ENCODE peak calls at places on chromosomes 11 and 22, in six cellular contexts. A, X, B, V, S and T are unnamed samples. For H3K4me1, the result is how much of the 10 kb centered on the place peaks cover.

GRCh38 chr11:117442049-117442868 is 114.6 kb downstream of the CEP164 start:
- DNase-seq in A (no peak), X (no peak), B (no peak), V (no peak), S (no peak), T (no peak)

GRCh38 chr11:98358551-98358950 is 662.2 kb upstream of the CNTN5 start:
- DNase-seq in A (no peak), X (no peak), B (no peak), V (no peak), S (no peak), T (no peak)

GRCh38 chr22:44402196-44403111 is 89.7 kb upstream of the SHISAL1 start:
- DNase-seq in A (no peak), X (no peak), B (no peak), V (no peak), S (no peak), T (peak)

GRCh38 chr11:46858920-46859531 is 12.9 kb upstream of the CKAP5 start:
- DNase-seq in A (no peak), X (no peak), B (no peak), V (no peak), S (no peak), T (no peak)

GRCh38 chr22:31749636-31750364 is at the start of gene PRR14L:
- DNase-seq in A (peak), X (peak), B (peak), V (peak), S (peak), T (peak)

GRCh38 chr11:119518746-119519382 is 95.9 kb upstream of the THY1 start:
- DNase-seq in A (no peak), X (no peak), B (peak), V (no peak), S (no peak), T (no peak)

GRCh38 chr11:105719073-105719846 is 109.4 kb downstream of the GRIA4 start:
- DNase-seq in A (no peak), X (no peak), B (peak), V (no peak), S (peak), T (no peak)

GRCh38 chr22:28911279-28911640 is 27.9 kb downstream of the ZNRF3 start:
- DNase-seq in A (no peak), X (no peak), B (no peak), V (no peak), S (no peak), T (no peak)

GRCh38 chr11:113926273-113927183 is 21.9 kb downstream of the HTR3B start:
- DNase-seq in A (no peak), X (no peak), B (no peak), V (no peak), S (peak), T (no peak)

GRCh38 chr22:49048591-49048990 is 779.1 kb downstream of the BRD1 start:
- DNase-seq in A (no peak), X (no peak), B (no peak), V (no peak), S (no peak), T (no peak)

GRCh38 chr11:10375280-10376048 is 70.6 kb downstream of the ADM start:
- DNase-seq in A (no peak), X (no peak), B (no peak), V (no peak), S (no peak), T (no peak)

GRCh38 chr11:61080526-61080925 is 21.8 kb upstream of the CD5 start:
- DNase-seq in A (no peak), X (no peak), B (no peak), V (no peak), S (no peak), T (no peak)

GRCh38 chr11:94762208-94762607 is 5.9 kb upstream of the AMOTL1 start:
- DNase-seq in A (no peak), X (no peak), B (no peak), V (no peak), S (peak), T (no peak)

GRCh38 chr11:65611028-65611757 is 2.8 kb downstream of the MAP3K11 start:
- DNase-seq in A (peak), X (no peak), B (no peak), V (no peak), S (no peak), T (no peak)

GRCh38 chr11:63805844-63806415 is 7.3 kb upstream of the SPINDOC start:
- DNase-seq in A (no peak), X (peak), B (no peak), V (no peak), S (no peak), T (peak)

GRCh38 chr22:39430576-39431150 is 26.1 kb upstream of the MGAT3 start:
- DNase-seq in A (no peak), X (no peak), B (peak), V (no peak), S (no peak), T (no peak)

GRCh38 chr22:48953103-48953720 is 874.5 kb downstream of the BRD1 start:
- DNase-seq in A (no peak), X (peak), B (no peak), V (no peak), S (no peak), T (no peak)

GRCh38 chr11:15621565-15621964 is 506.8 kb downstream of the INSC start:
- DNase-seq in A (no peak), X (no peak), B (peak), V (no peak), S (no peak), T (no peak)

GRCh38 chr11:11978098-11978637 is 30.3 kb downstream of the DKK3 start:
- DNase-seq in A (no peak), X (peak), B (no peak), V (no peak), S (no peak), T (no peak)

GRCh38 chr11:7584910-7585309 is 71.1 kb downstream of the PPFIBP2 start:
- DNase-seq in A (no peak), X (peak), B (no peak), V (no peak), S (no peak), T (no peak)

GRCh38 chr11:86230196-86230813 is 14.2 kb upstream of the EED start:
- DNase-seq in A (no peak), X (no peak), B (no peak), V (no peak), S (no peak), T (no peak)

GRCh38 chr11:61749607-61750217 is 2.7 kb upstream of the MYRF start:
- DNase-seq in A (no peak), X (no peak), B (no peak), V (no peak), S (no peak), T (no peak)

GRCh38 chr11:126104420-126104819 is 41.8 kb upstream of the CDON start:
- DNase-seq in A (no peak), X (no peak), B (no peak), V (no peak), S (no peak), T (no peak)

GRCh38 chr11:114399903-114400221 is 449 bp downstream of the C11orf71 start:
- DNase-seq in A (peak), X (peak), B (no peak), V (peak), S (no peak), T (peak)

GRCh38 chr11:129788278-129788677 is 27.4 kb upstream of the TMEM45B start:
- DNase-seq in A (no peak), X (no peak), B (no peak), V (no peak), S (no peak), T (no peak)

GRCh38 chr11:14356342-14356741 is 2.6 kb downstream of the RRAS2 start:
- DNase-seq in A (no peak), X (no peak), B (no peak), V (no peak), S (no peak), T (no peak)

GRCh38 chr22:29031236-29031982 is 30.2 kb downstream of the C22orf31 start:
- DNase-seq in A (peak), X (peak), B (peak), V (peak), S (peak), T (peak)

GRCh38 chr22:17366830-17367229 is 2.4 kb upstream of the CECR2 start:
- DNase-seq in A (no peak), X (no peak), B (peak), V (no peak), S (peak), T (no peak)

GRCh38 chr11:47111318-47111804 is 65.3 kb downstream of the ARFGAP2 start:
- DNase-seq in A (no peak), X (no peak), B (no peak), V (no peak), S (no peak), T (no peak)

GRCh38 chr22:47048123-47049077 is 285.9 kb downstream of the TBC1D22A start:
- DNase-seq in A (peak), X (no peak), B (no peak), V (no peak), S (no peak), T (no peak)

GRCh38 chr22:43829904-43830851 is 18.1 kb upstream of the EFCAB6 start:
- DNase-seq in A (peak), X (peak), B (peak), V (no peak), S (no peak), T (peak)

GRCh38 chr11:79414644-79415317 is 26.0 kb downstream of the TENM4 start:
- DNase-seq in A (no peak), X (no peak), B (no peak), V (no peak), S (no peak), T (peak)

DNA sequence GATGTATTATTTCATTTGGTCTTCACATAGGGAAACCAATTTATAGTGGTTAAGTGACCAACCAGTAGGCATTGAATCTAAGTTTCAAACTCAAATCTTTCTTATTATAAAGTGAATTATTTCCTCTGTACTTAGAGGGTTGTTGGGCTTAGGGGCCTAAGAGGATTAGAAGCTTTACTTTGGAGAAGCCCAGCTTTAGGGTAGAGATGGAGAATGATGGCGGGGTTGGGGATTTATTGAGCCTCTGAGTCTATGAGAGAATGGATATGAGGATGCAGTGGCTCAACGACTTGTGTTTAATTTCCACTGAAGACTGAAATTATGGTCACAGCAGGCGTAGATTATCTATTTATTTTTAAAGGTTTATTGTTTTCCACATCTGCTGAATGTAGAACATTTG is 55.5 kb downstream of the CHRDL2 start:
- DNase-seq in A (no peak), X (no peak), B (no peak), V (no peak), S (no peak), T (no peak)
- H3K27ac ChIP-seq in A (no peak), X (no peak), B (no peak), V (no peak), S (peak), T (no peak)

DNA sequence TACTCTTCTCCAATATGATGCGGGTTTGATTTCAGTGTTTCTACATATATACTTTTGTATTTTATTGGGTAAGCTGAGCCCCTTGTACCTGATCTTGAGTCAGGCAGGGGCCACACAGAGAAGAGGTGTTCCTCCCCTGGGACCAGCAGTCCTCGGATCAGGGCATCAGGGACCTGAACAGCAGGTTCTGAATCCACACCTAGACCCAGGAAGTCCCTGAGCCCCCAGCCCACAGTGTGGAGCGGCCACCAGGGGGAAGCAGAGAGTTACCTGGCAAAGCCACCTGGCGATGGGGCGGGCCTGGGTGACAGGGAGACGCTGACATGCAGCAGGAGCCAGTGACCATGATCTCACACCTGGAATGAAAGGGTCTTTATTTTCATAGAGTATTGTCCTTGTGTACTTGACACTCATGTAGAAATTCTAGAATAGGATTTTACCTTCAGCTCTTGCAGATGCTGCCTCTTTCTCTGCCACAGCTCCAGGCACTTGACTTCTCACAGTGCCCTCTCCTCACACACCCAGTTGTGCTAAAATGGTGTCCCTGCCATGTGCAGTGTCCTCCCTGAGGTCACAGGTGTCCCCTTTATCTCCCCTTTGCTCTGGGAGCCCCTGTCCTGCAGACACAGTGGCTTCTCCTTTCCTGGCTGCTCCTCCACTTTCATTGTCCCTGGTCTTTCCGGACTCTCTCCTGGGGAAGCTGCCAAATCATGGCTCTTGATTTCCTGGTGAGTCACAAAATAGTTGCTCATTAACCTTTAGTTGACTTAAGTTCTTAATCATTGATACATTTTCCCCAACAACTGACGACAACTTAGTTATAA is 48.5 kb downstream of the GGTLC2 start:
- DNase-seq in A (no peak), X (no peak), B (peak), V (peak), S (peak), T (peak)
- TF ChIP-seq CTCF in A (peak), X (no peak), B (peak), V (peak), S (peak), T (peak)

DNA sequence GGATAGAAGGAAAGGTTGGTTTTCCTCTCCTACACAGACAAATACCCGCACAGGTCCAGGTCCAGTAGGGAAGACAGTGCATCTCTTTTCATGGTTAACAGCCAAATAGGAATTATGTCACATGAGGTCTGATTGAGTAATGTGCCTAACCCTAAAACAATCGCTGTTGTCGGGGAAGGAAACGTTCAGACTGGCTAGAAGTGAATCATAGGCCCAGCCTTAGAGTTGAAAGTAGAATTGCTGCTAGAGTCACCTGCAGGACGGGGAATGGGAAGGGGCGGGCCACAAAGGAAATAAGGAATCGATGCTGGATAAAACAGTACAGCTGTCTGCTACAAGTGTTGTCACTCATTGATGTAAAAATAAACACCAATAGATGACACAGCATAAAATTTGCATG is 12.4 kb upstream of the HTATIP2 start:
- DNase-seq in A (no peak), X (no peak), B (no peak), V (no peak), S (no peak), T (no peak)
- H3K4me1 ChIP-seq in A (under half), X (under half), B (under half), V (under half), S (under half), T (under half)

DNA sequence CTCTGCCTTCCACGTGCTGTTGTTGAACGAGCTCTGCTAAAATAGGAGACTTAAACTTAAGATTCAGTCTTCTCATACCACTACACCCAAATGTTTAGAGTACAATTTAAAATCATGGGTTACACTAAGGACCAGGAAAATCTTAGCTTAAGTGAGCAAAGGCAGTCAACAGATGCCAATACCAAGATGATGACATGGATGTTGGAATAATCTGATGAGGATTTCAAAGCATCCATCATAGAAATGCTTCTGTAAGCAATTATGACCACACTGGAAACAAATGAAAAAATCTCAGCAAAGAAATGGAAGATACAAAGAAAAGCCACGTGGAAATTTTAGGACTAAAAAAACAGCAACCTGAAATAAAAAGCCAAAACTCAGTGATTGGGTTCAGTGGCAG is 109.8 kb downstream of the ATXN10 start:
- DNase-seq in A (no peak), X (no peak), B (no peak), V (no peak), S (no peak), T (no peak)
- H3K27ac ChIP-seq in A (no peak), X (no peak), B (no peak), V (no peak), S (no peak), T (no peak)